ENCODE peak calls at places on chromosomes 5 and 9, in eight cellular contexts. U is neural progenitor cell, D is progenitor cell of endocrine pancreas, M is neural crest cell, L is OCI-LY7, A is endothelial cell, T is AG09309, V is RWPE1. B is an unnamed sample.

GRCh38 chr5:73435640-73436534 is 12.7 kb downstream of the FOXD1 start:
- DNase-seq in U (peak), D (no peak), M (no peak), L (no peak), A (no peak), T (no peak), V (no peak), B (no peak)

GRCh38 chr9:89674667-89675402 is 70.0 kb downstream of the GADD45G start:
- DNase-seq in U (peak), D (peak), M (peak), L (no peak), A (no peak), T (no peak), V (no peak), B (peak)

GRCh38 chr5:168174376-168174775 is 117.1 kb upstream of the WWC1 start:
- DNase-seq in U (no peak), D (no peak), M (no peak), L (no peak), A (no peak), T (no peak), V (no peak), B (no peak)

GRCh38 chr9:108099854-108100253 is 610.3 kb upstream of the KLF4 start:
- DNase-seq in U (no peak), D (no peak), M (no peak), L (no peak), A (no peak), T (no peak), V (no peak), B (no peak)

GRCh38 chr9:35842020-35842745 is 13.2 kb downstream of the TMEM8B start:
- DNase-seq in U (no peak), D (no peak), M (no peak), L (no peak), A (no peak), T (no peak), V (no peak), B (no peak)

GRCh38 chr9:134847752-134848432 is 32.7 kb upstream of the FCN2 start:
- DNase-seq in U (no peak), D (no peak), M (no peak), L (no peak), A (no peak), T (no peak), V (no peak), B (no peak)

GRCh38 chr5:29214821-29215220 is 1978.7 kb upstream of the CDH6 start:
- DNase-seq in U (no peak), D (no peak), M (no peak), L (no peak), A (no peak), T (no peak), V (no peak), B (no peak)

GRCh38 chr9:105911104-105911911 is 217.0 kb downstream of the TMEM38B start:
- DNase-seq in U (peak), D (no peak), M (no peak), L (no peak), A (no peak), T (no peak), V (peak), B (no peak)

GRCh38 chr5:140857987-140858240 is 2.2 kb downstream of the PCDHA10 start:
- DNase-seq in U (no peak), D (no peak), M (no peak), L (no peak), A (no peak), T (no peak), V (no peak), B (no peak)

GRCh38 chr9:19999491-20000057 is 210.7 kb upstream of the SLC24A2 start:
- DNase-seq in U (no peak), D (no peak), M (no peak), L (no peak), A (no peak), T (peak), V (peak), B (no peak)

GRCh38 chr9:116479145-116479544 is 208.0 kb upstream of the TRIM32 start:
- DNase-seq in U (no peak), D (no peak), M (no peak), L (no peak), A (no peak), T (no peak), V (no peak), B (no peak)

GRCh38 chr5:10140195-10140973 is 109.3 kb downstream of the ATPSCKMT start:
- DNase-seq in U (peak), D (no peak), M (no peak), L (no peak), A (peak), T (no peak), V (no peak), B (no peak)

GRCh38 chr9:131025953-131026858 is 17.2 kb downstream of the LAMC3 start:
- DNase-seq in U (no peak), D (no peak), M (no peak), L (no peak), A (no peak), T (no peak), V (no peak), B (no peak)

GRCh38 chr5:6576861-6577501 is 55.9 kb downstream of the NSUN2 start:
- DNase-seq in U (peak), D (no peak), M (peak), L (peak), A (peak), T (peak), V (peak), B (no peak)

GRCh38 chr5:69531010-69531785 is 28.8 kb upstream of the GTF2H2C start:
- DNase-seq in U (no peak), D (no peak), M (no peak), L (no peak), A (no peak), T (no peak), V (no peak), B (no peak)

GRCh38 chr5:57302164-57302563 is 128.3 kb downstream of the GPBP1 start:
- DNase-seq in U (no peak), D (no peak), M (no peak), L (no peak), A (no peak), T (no peak), V (peak), B (no peak)
- TF ChIP-seq CTCF in U (no peak), D (no peak), M (no peak), L (no peak), A (no peak), T (no peak), V (peak), B (no peak)

GRCh38 chr5:39652036-39652435 is 227.3 kb upstream of the DAB2 start:
- DNase-seq in U (no peak), D (no peak), M (no peak), L (no peak), A (no peak), T (no peak), V (no peak), B (no peak)
- TF ChIP-seq CTCF in U (no peak), D (no peak), M (no peak), L (no peak), A (no peak), T (no peak), V (no peak), B (no peak)

GRCh38 chr9:68509689-68510088 is 31.0 kb downstream of the TMEM252 start:
- DNase-seq in U (peak), D (no peak), M (no peak), L (no peak), A (no peak), T (no peak), V (no peak), B (no peak)

GRCh38 chr9:68507098-68507795 is 33.4 kb downstream of the TMEM252 start:
- DNase-seq in U (peak), D (no peak), M (no peak), L (peak), A (no peak), T (no peak), V (peak), B (no peak)

GRCh38 chr9:68505681-68506409 is 34.8 kb downstream of the TMEM252 start:
- DNase-seq in U (no peak), D (no peak), M (no peak), L (peak), A (no peak), T (no peak), V (no peak), B (no peak)

GRCh38 chr9:68508547-68508946 is 32.1 kb downstream of the TMEM252 start:
- DNase-seq in U (no peak), D (no peak), M (no peak), L (no peak), A (no peak), T (no peak), V (no peak), B (no peak)

GRCh38 chr9:68507796-68508145 is 32.9 kb downstream of the TMEM252 start:
- DNase-seq in U (no peak), D (no peak), M (no peak), L (no peak), A (no peak), T (no peak), V (no peak), B (no peak)
- TF ChIP-seq CTCF in U (no peak), D (no peak), M (peak), L (peak), A (no peak), T (no peak), V (peak), B (no peak)

DNA sequence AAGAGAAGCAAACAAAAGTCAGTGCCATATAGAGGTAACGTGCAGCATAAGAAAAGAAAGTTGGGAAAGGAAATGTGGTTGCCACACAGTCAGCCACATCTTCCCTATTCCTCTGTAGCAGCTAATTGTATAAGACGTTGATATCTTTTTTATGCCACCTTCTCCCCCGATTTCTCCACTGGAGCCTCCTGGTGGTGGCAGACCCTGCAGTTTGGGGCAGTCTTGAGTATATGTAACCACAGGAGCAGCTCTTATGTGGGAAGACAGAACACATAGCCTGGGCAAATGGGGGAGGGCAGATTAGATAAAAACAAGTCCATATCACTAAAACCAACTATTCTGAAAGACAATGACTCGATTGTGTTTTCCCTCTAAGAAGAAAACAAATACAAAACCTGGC is 99.7 kb downstream of the PLCXD3 start:
- DNase-seq in U (peak), D (no peak), M (no peak), L (no peak), A (no peak), T (no peak), V (no peak), B (no peak)
- TF ChIP-seq CTCF in U (peak), D (peak), M (no peak), L (peak), A (no peak), T (no peak), V (no peak), B (no peak)